ENCODE peak calls at places on chromosome 7, in seven cellular contexts. W, S, R, N, C, T and L are unnamed samples.
A peak's percentile ranks its signal among the peaks of the same experiment; 100 is the strongest.

GRCh38 chr7:130768854-130769253 is 34.8 kb upstream of the KLF14 start:
- DNase-seq in W (no peak), S (no peak), R (no peak), N (no peak), T (no peak), C (no peak), L (no peak)

GRCh38 chr7:71785216-71785615 is 626.9 kb downstream of the CALN1 start:
- DNase-seq in W (no peak), S (no peak), R (no peak), N (no peak), T (no peak), C (no peak), L (no peak)

GRCh38 chr7:56375173-56375572 is 259.0 kb upstream of the NUPR2 start:
- DNase-seq in N (no peak), W (no peak), T (no peak), R (no peak), C (no peak), S (no peak), L (no peak)

GRCh38 chr7:74479961-74480829 is 26.5 kb downstream of the GTF2IRD1 start:
- DNase-seq in T (peak; percentile 74), W (no peak), R (peak; percentile 89), S (peak; percentile 96), C (peak; percentile 84), N (peak; percentile 50), L (peak; percentile 89)

GRCh38 chr7:55065511-55066229 is 46.9 kb downstream of the EGFR start:
- DNase-seq in T (no peak), R (peak; percentile 56), N (no peak), S (peak; percentile 23), W (peak; percentile 92), C (peak; percentile 69), L (no peak)

GRCh38 chr7:16204953-16205352 is 216.4 kb downstream of the CRPPA start:
- DNase-seq in W (no peak), N (no peak), S (no peak), T (no peak), R (peak; percentile 51), C (no peak), L (no peak)

GRCh38 chr7:78223598-78223997 is 425.0 kb downstream of the PHTF2 start:
- DNase-seq in S (no peak), C (no peak), T (no peak), R (no peak), N (no peak), W (no peak), L (no peak)

GRCh38 chr7:34070486-34071323 is 165.4 kb downstream of the BMPER start:
- DNase-seq in S (no peak), R (no peak), N (no peak), C (no peak), W (peak; percentile 61), T (no peak), L (no peak)

GRCh38 chr7:114412548-114412947 is 2.1 kb upstream of the FOXP2 start:
- DNase-seq in W (no peak), T (no peak), C (no peak), N (no peak), R (no peak), S (no peak), L (no peak)

GRCh38 chr7:121016976-121017375 is 28.5 kb downstream of the CPED1 start:
- DNase-seq in S (no peak), T (no peak), W (peak; percentile 15), N (no peak), R (no peak), C (no peak), L (no peak)

GRCh38 chr7:87359366-87359765 is 13.9 kb downstream of the CROT start:
- DNase-seq in N (no peak), C (no peak), W (peak; percentile 85), T (no peak), S (no peak), R (no peak), L (no peak)

GRCh38 chr7:84701524-84702306 is 485.1 kb downstream of the SEMA3D start:
- DNase-seq in S (no peak), T (peak; percentile 7), N (no peak), C (peak; percentile 74), R (no peak), W (peak; percentile 67), L (no peak)

GRCh38 chr7:98420966-98421612 is 20.2 kb upstream of the BAIAP2L1 start:
- DNase-seq in S (peak; percentile 85), T (peak; percentile 86), C (peak; percentile 92), R (peak; percentile 95), N (no peak), W (peak; percentile 90), L (peak; percentile 90)

GRCh38 chr7:33926535-33926934 is 21.2 kb downstream of the BMPER start:
- DNase-seq in R (no peak), W (no peak), C (no peak), N (no peak), S (no peak), T (no peak), L (no peak)

GRCh38 chr7:2637505-2638223 is 5.9 kb downstream of the TTYH3 start:
- DNase-seq in R (no peak), N (peak; percentile 38), S (peak; percentile 77), W (no peak), C (no peak), T (peak; percentile 51), L (peak; percentile 87)

GRCh38 chr7:25495905-25496304 is 267.6 kb upstream of the NPVF start:
- DNase-seq in N (no peak), C (no peak), T (no peak), R (no peak), W (no peak), S (no peak), L (no peak)

GRCh38 chr7:121343302-121343701 is 14.5 kb downstream of the WNT16 start:
- DNase-seq in W (no peak), C (no peak), T (no peak), R (no peak), S (no peak), N (no peak), L (no peak)

GRCh38 chr7:133957860-133958259 is 169.3 kb upstream of the LRGUK start:
- DNase-seq in C (no peak), S (no peak), N (no peak), R (no peak), W (no peak), T (no peak), L (no peak)

GRCh38 chr7:16916733-16917132 is 35.0 kb upstream of the AGR3 start:
- DNase-seq in R (no peak), W (no peak), S (no peak), T (no peak), C (no peak), N (no peak), L (no peak)

GRCh38 chr7:2666588-2667250 is 21.3 kb upstream of the AMZ1 start:
- DNase-seq in R (no peak), N (no peak), T (peak; percentile 38), S (no peak), C (no peak), W (no peak), L (no peak)

GRCh38 chr7:40232242-40232929 is 97.6 kb downstream of the SUGCT start:
- DNase-seq in C (peak; percentile 66), N (no peak), T (peak; percentile 70), S (peak; percentile 54), R (peak; percentile 69), W (peak; percentile 77), L (no peak)

GRCh38 chr7:36677769-36678435 is 46.4 kb downstream of the AOAH start:
- DNase-seq in R (no peak), W (no peak), S (no peak), N (no peak), C (no peak), T (no peak), L (no peak)

GRCh38 chr7:116949941-116950801 is 3.1 kb upstream of the ST7 start:
- DNase-seq in R (no peak), N (no peak), S (no peak), T (no peak), C (no peak), W (no peak), L (no peak)

DNA sequence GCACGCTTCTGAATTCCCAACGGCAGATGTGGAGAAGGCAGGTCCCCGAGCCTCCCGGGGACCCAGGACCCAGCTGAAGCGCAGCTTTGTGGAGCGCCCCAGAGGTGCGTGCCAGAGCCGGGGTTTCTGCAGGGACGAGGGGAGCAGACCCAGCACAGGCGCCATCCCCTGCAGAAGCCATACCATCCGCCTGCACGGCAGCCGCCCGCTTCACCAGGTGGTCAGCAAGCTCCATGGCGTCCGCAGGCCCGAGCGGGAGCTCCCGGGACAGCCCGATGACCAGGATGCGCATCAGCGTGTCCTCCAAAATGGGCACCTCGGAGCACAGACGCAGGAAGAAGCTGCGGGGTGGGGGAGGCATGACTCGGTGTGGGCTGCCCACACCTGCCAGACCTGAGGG is 10.6 kb downstream of the INTS1 start:
- DNase-seq in T (no peak), S (no peak), C (no peak), N (no peak), W (no peak), R (no peak), L (no peak)
- H3K36me3 ChIP-seq in T (peaks cover 15% of the 10 kb centered on the region), S (no peaks in the 10 kb centered on the region), C (no peaks in the 10 kb centered on the region), N (peaks cover 7% of the 10 kb centered on the region), W (peaks cover 4% of the 10 kb centered on the region), R (peaks cover 4% of the 10 kb centered on the region), L (peaks cover 85% of the 10 kb centered on the region)

GRCh38 chr7:135775230-135775629 is 26.6 kb upstream of the FAM180A start:
- DNase-seq in S (no peak), T (no peak), C (no peak), W (no peak), R (no peak), N (no peak), L (no peak)

GRCh38 chr7:135771961-135772638 is 23.5 kb upstream of the FAM180A start:
- DNase-seq in N (no peak), S (no peak), R (no peak), C (peak; percentile 46), W (peak; percentile 46), T (no peak), L (no peak)

GRCh38 chr7:135772639-135773019 is 24.0 kb upstream of the FAM180A start:
- DNase-seq in W (no peak), N (no peak), S (no peak), R (no peak), T (no peak), C (no peak), L (no peak)

GRCh38 chr7:135773451-135773850 is 24.8 kb upstream of the FAM180A start:
- DNase-seq in W (peak; percentile 17), T (peak; percentile 51), N (no peak), R (no peak), S (no peak), C (peak; percentile 32), L (no peak)

GRCh38 chr7:135774284-135774683 is 25.7 kb upstream of the FAM180A start:
- DNase-seq in W (peak; percentile 61), R (no peak), C (peak; percentile 63), T (peak; percentile 57), N (no peak), S (peak; percentile 37), L (no peak)
- H3K4me1 ChIP-seq in W (peaks cover 19% of the 10 kb centered on the region), R (no peaks in the 10 kb centered on the region), C (peaks cover 23% of the 10 kb centered on the region), T (peaks cover 12% of the 10 kb centered on the region), N (no peaks in the 10 kb centered on the region), S (peaks cover 14% of the 10 kb centered on the region), L (peaks cover 20% of the 10 kb centered on the region)

GRCh38 chr7:6460990-6461584 is 13.3 kb upstream of the DAGLB start:
- DNase-seq in S (no peak), C (no peak), W (no peak), R (no peak), T (no peak), N (no peak), L (no peak)
- H3K36me3 ChIP-seq in S (no peaks in the 10 kb centered on the region), C (no peaks in the 10 kb centered on the region), W (peaks cover 37% of the 10 kb centered on the region), R (peaks cover 18% of the 10 kb centered on the region), T (peaks cover 15% of the 10 kb centered on the region), N (no peaks in the 10 kb centered on the region), L (peaks cover 47% of the 10 kb centered on the region)

DNA sequence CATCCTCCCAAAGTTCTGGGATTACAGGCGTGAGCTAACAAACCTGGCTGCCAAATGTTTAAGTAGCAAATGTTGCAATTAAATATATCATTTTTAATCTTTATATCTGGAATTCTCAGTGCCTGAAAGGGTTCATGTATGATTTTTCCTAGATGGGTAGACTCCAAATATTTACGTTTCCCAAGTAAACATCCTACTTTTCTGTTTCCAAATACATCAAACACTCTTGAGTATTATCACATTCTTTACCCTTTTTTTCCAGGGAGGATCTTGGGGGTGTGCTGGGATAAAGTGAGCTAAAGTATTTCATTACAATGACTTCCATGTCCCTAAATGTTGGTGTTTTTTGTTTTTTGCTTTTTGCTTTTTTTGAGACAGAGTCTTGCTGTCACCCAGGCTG is 32.9 kb upstream of the CYTH3 start:
- DNase-seq in T (no peak), W (no peak), N (no peak), C (no peak), R (no peak), S (no peak), L (no peak)
- H3K4me1 ChIP-seq in T (no peaks in the 10 kb centered on the region), W (peaks cover 20% of the 10 kb centered on the region), N (no peaks in the 10 kb centered on the region), C (no peaks in the 10 kb centered on the region), R (no peaks in the 10 kb centered on the region), S (no peaks in the 10 kb centered on the region), L (no peaks in the 10 kb centered on the region)